ENCODE peak calls at places on chromosomes 7 and 10, in four cellular contexts. Z, B, E and U are unnamed samples.

GRCh38 chr7:136741941-136742340 is 126.5 kb upstream of the CHRM2 start:
- DNase-seq in Z (no peak), B (no peak), E (no peak), U (no peak)

GRCh38 chr7:13989138-13989943 is at the start of gene ETV1:
- DNase-seq in Z (peak; percentile 63), B (peak; percentile 76), E (peak; percentile 53), U (peak; percentile 63)

GRCh38 chr7:7867835-7868234 is 100.8 kb upstream of the GLCCI1 start:
- DNase-seq in E (no peak), B (no peak), Z (no peak), U (no peak)

GRCh38 chr7:82740246-82740848 is 296.8 kb upstream of the CACNA2D1 start:
- DNase-seq in E (no peak), Z (no peak), B (peak; percentile 48), U (no peak)

GRCh38 chr7:510061-510481 is 9.6 kb downstream of the PDGFA start:
- DNase-seq in B (no peak), Z (peak; percentile 11), E (no peak), U (no peak)

GRCh38 chr10:86345296-86346168 is 21.1 kb downstream of the GRID1 start:
- DNase-seq in B (no peak), E (no peak), Z (no peak), U (no peak)

GRCh38 chr7:44085549-44085948 is 3.2 kb upstream of the POLM start:
- DNase-seq in E (no peak), Z (peak; percentile 10), B (no peak), U (no peak)

GRCh38 chr7:43905954-43906326 is 456 bp downstream of the URGCP start:
- DNase-seq in Z (peak; percentile 29), E (no peak), B (peak; percentile 89), U (peak; percentile 36)

GRCh38 chr10:26887611-26888215 is 27.0 kb upstream of the ABI1 start:
- DNase-seq in Z (no peak), B (no peak), E (no peak), U (no peak)

GRCh38 chr7:33044986-33045385 is 17.6 kb downstream of the NT5C3A start:
- DNase-seq in Z (no peak), B (no peak), E (no peak), U (no peak)

GRCh38 chr7:33040803-33041516 is 21.6 kb downstream of the NT5C3A start:
- DNase-seq in E (no peak), Z (no peak), B (no peak), U (no peak)

GRCh38 chr7:33048257-33048656 is 14.3 kb downstream of the NT5C3A start:
- DNase-seq in B (no peak), E (no peak), Z (no peak), U (no peak)

GRCh38 chr7:33043434-33043833 is 19.1 kb downstream of the NT5C3A start:
- DNase-seq in E (no peak), B (no peak), Z (no peak), U (no peak)

DNA sequence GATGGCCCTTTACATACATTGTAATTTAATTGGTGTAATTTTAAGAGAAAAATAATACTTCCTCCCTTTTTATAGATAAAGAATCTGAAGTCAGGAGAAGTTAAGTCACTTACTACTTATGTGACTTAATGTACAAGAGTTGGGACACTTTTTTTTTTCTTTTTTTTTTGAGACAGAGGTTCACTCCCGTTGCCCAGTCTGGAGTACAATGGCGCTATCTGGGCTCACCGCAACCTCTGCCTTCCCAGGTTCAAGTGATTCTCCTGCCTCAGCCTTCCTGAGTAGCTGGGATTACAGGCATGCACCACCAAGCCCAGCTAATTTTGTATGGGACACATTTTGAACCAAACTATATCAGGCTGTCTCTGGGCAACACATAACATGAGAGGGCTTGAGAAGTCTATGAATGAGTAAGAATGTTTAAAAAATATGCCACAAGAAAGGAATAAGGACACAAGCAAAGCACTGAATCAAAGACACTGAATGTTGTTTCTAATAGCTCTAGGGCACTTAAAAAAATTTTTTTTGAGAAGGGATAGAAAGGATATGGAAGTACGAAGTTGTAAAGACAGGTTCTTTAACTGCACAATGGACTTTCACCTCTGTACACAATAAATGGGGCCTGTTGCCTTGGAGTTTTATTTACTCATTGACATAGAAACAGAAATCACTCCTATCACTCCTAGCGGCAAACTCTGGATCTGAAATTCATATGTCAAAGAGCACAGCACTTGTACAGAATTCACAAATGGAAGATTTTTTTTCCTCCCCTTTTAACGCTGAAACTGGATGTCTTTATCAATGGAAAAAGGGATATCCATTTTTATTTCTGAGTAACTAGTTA is 18.5 kb downstream of the NT5C3A start:
- DNase-seq in B (no peak), Z (no peak), E (no peak), U (no peak)
- H3K27ac ChIP-seq in B (no peak overlapping the region), Z (peak overlapping the region; percentile 80), E (no peak overlapping the region), U (no peak overlapping the region)

DNA sequence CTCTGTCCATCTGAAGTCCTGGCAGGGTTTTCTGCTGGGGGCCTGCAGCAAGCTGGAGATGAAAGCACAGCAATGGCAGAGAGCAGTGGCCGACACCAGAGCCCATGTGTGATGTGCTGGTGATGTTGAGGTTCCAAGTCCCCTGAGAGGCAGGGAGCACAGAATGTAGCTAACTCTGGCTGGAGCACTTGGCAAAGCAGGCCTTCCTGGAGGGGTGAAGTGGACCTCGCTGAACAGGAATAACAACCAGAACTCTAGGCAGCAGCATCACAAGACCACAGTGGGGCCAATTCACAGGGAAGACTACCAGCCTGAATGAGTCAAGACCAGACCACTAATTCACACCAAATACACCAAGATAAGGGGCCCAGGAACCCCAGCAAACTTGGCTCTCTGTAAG is 22.8 kb upstream of the MSMB start:
- DNase-seq in Z (no peak), B (no peak), E (no peak), U (no peak)
- H3K27ac ChIP-seq in Z (no peak overlapping the region), B (no peak overlapping the region), E (no peak overlapping the region), U (no peak overlapping the region)

GRCh38 chr7:40717242-40717641 is 582.4 kb downstream of the SUGCT start:
- DNase-seq in Z (peak; percentile 72), E (peak; percentile 21), B (peak; percentile 51), U (no peak)
- H3K27ac ChIP-seq in Z (peak overlapping the region; percentile 66), E (no peak overlapping the region), B (peak overlapping the region; percentile 96), U (no peak overlapping the region)

GRCh38 chr10:5691786-5692185 is 7.1 kb downstream of the TASOR2 start:
- DNase-seq in E (no peak), B (no peak), Z (no peak), U (no peak)

GRCh38 chr10:5697342-5697741 is 12.7 kb downstream of the TASOR2 start:
- DNase-seq in Z (no peak), B (no peak), E (no peak), U (no peak)

GRCh38 chr10:5688587-5688986 is 3.9 kb downstream of the TASOR2 start:
- DNase-seq in E (no peak), B (no peak), Z (no peak), U (no peak)

GRCh38 chr10:5694573-5694972 is 9.9 kb downstream of the TASOR2 start:
- DNase-seq in Z (no peak), E (no peak), B (peak; percentile 23), U (no peak)

GRCh38 chr10:5692476-5693358 is 8.1 kb downstream of the TASOR2 start:
- DNase-seq in B (peak; percentile 75), Z (peak; percentile 53), E (no peak), U (no peak)
- H3K27ac ChIP-seq in B (peak overlapping the region; percentile 7), Z (peak overlapping the region; percentile 46), E (no peak overlapping the region), U (peak overlapping the region; percentile 54)

DNA sequence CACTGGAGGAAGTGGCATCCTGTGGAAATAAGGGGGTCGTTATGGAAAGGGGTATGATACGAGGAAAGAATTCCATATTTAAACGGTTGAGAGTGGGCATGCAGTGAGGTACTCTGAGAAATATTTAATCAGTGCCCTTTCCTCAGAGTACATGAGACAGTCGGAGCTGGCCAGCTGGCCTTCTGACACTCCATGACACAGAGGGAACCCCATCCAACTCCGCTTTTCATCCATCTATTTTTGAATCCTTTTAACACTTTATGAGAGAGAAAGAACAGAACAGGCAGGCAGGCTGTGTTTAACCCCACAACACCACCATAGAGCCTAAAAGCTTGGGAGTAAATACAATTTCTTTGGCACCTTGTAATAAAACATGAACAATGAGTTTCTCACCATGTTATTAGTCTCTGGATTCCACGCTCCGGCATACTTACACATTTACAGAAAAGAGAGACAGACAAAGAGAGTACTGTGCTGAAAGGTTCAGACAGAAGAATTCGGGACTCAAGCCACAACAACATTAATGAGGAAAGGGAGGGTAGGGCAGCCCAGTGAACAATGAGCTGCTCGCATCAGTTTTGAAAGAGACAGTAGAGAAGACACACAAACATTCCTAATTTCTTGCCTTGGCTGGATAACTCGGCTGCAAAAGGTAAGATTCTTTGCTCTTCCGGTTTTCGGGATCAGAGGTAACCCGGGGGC is 124.2 kb upstream of the PDLIM1 start:
- DNase-seq in Z (peak; percentile 66), B (no peak), E (no peak), U (no peak)
- H3K27ac ChIP-seq in Z (peak overlapping the region; percentile 97), B (no peak overlapping the region), E (peak overlapping the region; percentile 82), U (peak overlapping the region; percentile 52)

GRCh38 chr10:33325929-33326328 is 8.5 kb downstream of the NRP1 start:
- DNase-seq in B (no peak), E (no peak), Z (no peak), U (no peak)
- H3K27ac ChIP-seq in B (peak overlapping the region; percentile 68), E (no peak overlapping the region), Z (peak overlapping the region; percentile 99), U (no peak overlapping the region)

DNA sequence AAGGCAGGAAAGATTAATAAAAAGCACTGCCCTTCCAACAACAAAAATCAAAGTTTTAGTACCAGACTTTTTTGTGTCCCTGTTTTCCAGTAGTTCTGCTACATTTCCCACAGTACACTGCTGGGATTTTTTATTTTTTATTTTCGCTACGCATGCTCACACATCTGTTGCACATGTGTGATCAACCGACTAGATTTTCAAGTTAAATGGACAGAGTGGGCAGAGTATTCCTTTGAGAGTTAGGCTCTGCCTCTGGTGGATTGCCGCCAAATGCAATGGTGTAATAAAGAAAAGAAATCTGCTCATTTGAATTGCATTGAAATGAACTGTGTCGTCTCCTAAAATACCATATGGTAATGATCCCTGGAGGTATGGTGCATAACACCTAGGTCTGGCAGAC is 357.6 kb downstream of the CRPPA start:
- DNase-seq in B (no peak), Z (no peak), E (peak; percentile 33), U (no peak)
- H3K27ac ChIP-seq in B (no peak overlapping the region), Z (peak overlapping the region; percentile 86), E (no peak overlapping the region), U (no peak overlapping the region)

DNA sequence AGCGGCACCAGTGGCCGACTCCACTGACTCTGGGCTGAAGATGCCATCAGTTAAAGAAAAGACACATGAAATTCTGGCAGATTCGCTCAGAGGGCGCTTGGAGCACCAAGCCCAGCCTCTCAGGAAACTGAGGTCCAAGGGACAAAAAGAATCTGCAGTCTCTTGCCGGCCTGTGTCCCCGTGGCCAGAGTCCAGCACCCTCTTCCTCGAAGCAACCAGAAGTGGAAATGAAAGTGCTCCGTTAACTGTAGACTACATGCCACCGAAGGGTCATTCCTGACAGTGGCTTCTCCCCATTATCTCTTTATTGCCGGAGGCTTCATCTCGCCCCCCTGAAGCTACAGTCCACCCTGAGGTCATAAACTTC is 1.0 kb upstream of the CHST15 start:
- DNase-seq in E (no peak), B (no peak), Z (no peak), U (no peak)
- H3K27ac ChIP-seq in E (no peak overlapping the region), B (no peak overlapping the region), Z (peak overlapping the region; percentile 65), U (peak overlapping the region; percentile 52)